ENCODE peak calls at places on chromosomes 13 and 19, in seven cellular contexts. O is suprapubic skin, I is transverse colon, B is astrocyte of the cerebellum, P is cardiac fibroblast, U is fibroblast of mammary gland, L is lower lobe of right lung. Y is an unnamed sample.

GRCh38 chr19:18418034-18418724 is 1.0 kb upstream of the SSBP4 start:
- DNase-seq in B (no peak), P (no peak), U (no peak), O (peak), I (no peak), L (peak), Y (no peak)

GRCh38 chr19:35354898-35355297 is 3.4 kb upstream of the FFAR3 start:
- DNase-seq in P (no peak), B (no peak), I (no peak), L (peak), U (no peak), O (peak), Y (no peak)

GRCh38 chr13:30107536-30108136 is 199.7 kb downstream of the KATNAL1 start:
- DNase-seq in B (no peak), I (peak), U (peak), L (peak), P (peak), O (no peak), Y (no peak)

GRCh38 chr13:96075953-96076543 is 13.9 kb upstream of the HS6ST3 start:
- DNase-seq in U (peak), B (no peak), I (no peak), L (no peak), O (no peak), P (peak), Y (peak)

GRCh38 chr13:29802621-29803020 is 47.8 kb downstream of the UBL3 start:
- DNase-seq in U (peak), P (peak), I (no peak), L (no peak), O (no peak), B (no peak), Y (peak)

GRCh38 chr13:30704596-30704995 is 30.7 kb upstream of the ALOX5AP start:
- DNase-seq in L (no peak), O (no peak), I (no peak), P (no peak), B (no peak), U (no peak), Y (no peak)

GRCh38 chr13:97018029-97018819 is 23.9 kb upstream of the OXGR1 start:
- DNase-seq in I (peak), U (peak), P (peak), L (no peak), B (peak), O (no peak), Y (peak)

GRCh38 chr19:41362143-41362847 is 1.7 kb downstream of the B9D2 start:
- DNase-seq in I (no peak), P (no peak), L (no peak), O (no peak), B (no peak), U (no peak), Y (no peak)

GRCh38 chr13:94112227-94112626 is 367.3 kb downstream of the DCT start:
- DNase-seq in U (peak), I (no peak), B (peak), L (no peak), O (no peak), P (peak), Y (peak)

GRCh38 chr19:2081873-2082810 is 14.0 kb downstream of the MOB3A start:
- DNase-seq in L (peak), O (no peak), I (peak), B (no peak), U (no peak), P (no peak), Y (no peak)

GRCh38 chr13:74288361-74288911 is 154.2 kb upstream of the KLF12 start:
- DNase-seq in I (peak), L (no peak), B (no peak), U (no peak), O (no peak), P (peak), Y (no peak)

GRCh38 chr13:39956036-39956435 is 300.6 kb downstream of the COG6 start:
- DNase-seq in O (no peak), B (no peak), L (no peak), P (no peak), U (no peak), I (no peak), Y (no peak)

GRCh38 chr13:83048419-83048818 is 833.9 kb downstream of the SLITRK1 start:
- DNase-seq in P (peak), U (peak), B (peak), I (no peak), O (no peak), L (no peak), Y (peak)

GRCh38 chr19:50007947-50008346 is 17.2 kb downstream of the VRK3 start:
- DNase-seq in U (no peak), B (no peak), P (no peak), L (no peak), O (no peak), I (no peak), Y (no peak)

GRCh38 chr19:23823952-23824389 is 65.3 kb upstream of the ZNF681 start:
- DNase-seq in U (peak), I (peak), O (no peak), P (peak), B (no peak), L (no peak), Y (peak)

GRCh38 chr13:46795321-46795720 is 1.6 kb downstream of the ESD start:
- DNase-seq in O (no peak), P (no peak), U (peak), I (no peak), L (no peak), B (no peak), Y (no peak)

GRCh38 chr13:111530137-111530536 is 209.7 kb downstream of the TEX29 start:
- DNase-seq in O (no peak), B (no peak), I (no peak), U (no peak), P (no peak), L (no peak), Y (no peak)

GRCh38 chr13:68369739-68370138 is 1139.6 kb upstream of the PCDH9 start:
- DNase-seq in U (no peak), L (no peak), P (no peak), I (no peak), O (no peak), B (peak), Y (no peak)

GRCh38 chr13:113791226-113791625 is 32.2 kb downstream of the TMEM255B start:
- DNase-seq in O (no peak), P (no peak), I (no peak), U (no peak), B (no peak), L (no peak), Y (no peak)

GRCh38 chr19:35773020-35773809 is 2.1 kb upstream of the ARHGAP33 start:
- DNase-seq in I (no peak), L (no peak), O (no peak), B (no peak), P (peak), U (peak), Y (peak)

GRCh38 chr13:80217614-80218456 is 123.1 kb downstream of the SPRY2 start:
- DNase-seq in I (no peak), B (no peak), U (no peak), P (peak), L (no peak), O (no peak), Y (peak)

GRCh38 chr19:39142655-39143054 is 17.1 kb downstream of the PAK4 start:
- DNase-seq in L (no peak), U (no peak), B (no peak), P (no peak), O (no peak), I (no peak), Y (no peak)

GRCh38 chr13:97356592-97356991 is 77.4 kb upstream of the RAP2A start:
- DNase-seq in P (no peak), L (no peak), U (no peak), O (no peak), I (no peak), B (no peak), Y (no peak)

GRCh38 chr19:340620-341385 is 3.8 kb downstream of the MIER2 start:
- DNase-seq in L (no peak), I (no peak), O (peak), U (no peak), B (no peak), P (no peak), Y (no peak)

GRCh38 chr19:18322318-18322758 is 538 bp downstream of the LSM4 start:
- DNase-seq in O (no peak), I (peak), L (peak), U (peak), P (peak), B (no peak), Y (peak)

GRCh38 chr19:709965-710714 is 1.4 kb downstream of the PALM start:
- DNase-seq in U (no peak), O (peak), L (no peak), P (no peak), B (no peak), I (no peak), Y (no peak)

GRCh38 chr13:113207890-113208423 is 512 bp downstream of the PCID2 start:
- DNase-seq in O (no peak), I (peak), P (peak), L (peak), B (no peak), U (peak), Y (peak)

GRCh38 chr13:43374621-43375020 is 351.2 kb downstream of the DNAJC15 start:
- DNase-seq in B (peak), I (no peak), U (peak), L (no peak), P (peak), O (no peak), Y (peak)

GRCh38 chr19:34482380-34483250 is 1.1 kb downstream of the WTIP start:
- DNase-seq in B (no peak), L (no peak), P (peak), O (peak), U (peak), I (no peak), Y (peak)

GRCh38 chr19:8517551-8518442 is 3.8 kb upstream of the ZNF414 start:
- DNase-seq in L (no peak), O (no peak), P (peak), B (no peak), U (peak), I (no peak), Y (peak)

GRCh38 chr13:27919299-27919933 is 384 bp upstream of the PDX1 start:
- DNase-seq in I (no peak), B (no peak), P (no peak), O (no peak), U (no peak), L (no peak), Y (no peak)

GRCh38 chr13:27918918-27919255 is 913 bp upstream of the PDX1 start:
- DNase-seq in U (no peak), O (no peak), P (no peak), B (no peak), I (no peak), L (no peak), Y (no peak)

GRCh38 chr13:27921421-27921960 is 1.7 kb downstream of the PDX1 start:
- DNase-seq in P (no peak), I (no peak), B (no peak), L (no peak), O (no peak), U (no peak), Y (no peak)

GRCh38 chr13:27920677-27921420 is 1.0 kb downstream of the PDX1 start:
- DNase-seq in I (no peak), L (no peak), U (peak), B (no peak), O (no peak), P (no peak), Y (peak)

GRCh38 chr13:27919934-27920676 is at the start of gene PDX1:
- DNase-seq in B (no peak), P (no peak), U (no peak), L (no peak), O (no peak), I (peak), Y (no peak)
- H3K4me3 ChIP-seq in B (peak), P (peak), U (no peak), L (peak), O (peak), I (peak), Y (no peak)

DNA sequence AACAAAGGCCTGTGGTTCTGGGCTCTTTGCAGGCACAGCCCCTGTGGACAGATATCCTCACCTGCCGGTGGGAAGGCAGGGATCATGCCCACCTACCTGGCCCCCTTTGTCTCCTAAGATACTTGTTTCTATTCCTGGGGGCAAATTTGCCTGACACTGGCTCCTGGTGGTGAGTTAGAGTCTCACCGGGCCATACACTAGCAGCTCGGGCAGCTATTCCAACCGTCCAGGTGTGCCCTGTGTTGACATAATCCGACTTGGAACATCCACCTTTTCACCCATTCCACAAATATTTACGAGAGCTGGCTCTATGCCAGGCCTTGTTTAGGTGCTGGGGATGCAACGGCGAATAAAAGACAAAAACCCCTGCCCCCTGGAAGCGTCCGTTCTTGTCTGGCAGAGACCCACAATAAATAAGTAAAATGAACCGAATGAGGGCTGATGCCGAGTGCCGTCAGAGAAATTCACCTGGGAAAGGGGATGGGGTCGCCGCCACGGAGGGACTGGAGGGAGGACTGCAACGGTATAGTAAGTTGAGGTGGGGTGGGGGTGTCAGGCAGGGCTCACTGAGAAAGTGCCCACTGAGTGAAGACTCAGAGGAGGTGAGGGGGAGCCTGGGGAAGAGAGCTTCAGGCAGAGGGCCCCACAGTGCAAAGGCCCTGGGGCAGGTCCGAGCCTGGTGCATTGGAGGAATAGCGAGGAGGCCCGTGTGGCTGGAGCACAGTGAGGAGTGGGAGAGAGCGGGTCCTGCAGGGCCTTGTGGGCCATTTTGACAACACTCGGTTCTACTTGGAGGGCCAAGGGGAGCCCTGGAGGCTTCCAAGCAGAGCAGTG is 43.2 kb upstream of the RANBP3 start:
- DNase-seq in L (peak), I (no peak), B (no peak), U (no peak), P (no peak), O (no peak), Y (no peak)
- TF ChIP-seq CTCF in L (no peak), I (peak), B (no peak), U (no peak), P (no peak), O (no peak), Y (peak)

DNA sequence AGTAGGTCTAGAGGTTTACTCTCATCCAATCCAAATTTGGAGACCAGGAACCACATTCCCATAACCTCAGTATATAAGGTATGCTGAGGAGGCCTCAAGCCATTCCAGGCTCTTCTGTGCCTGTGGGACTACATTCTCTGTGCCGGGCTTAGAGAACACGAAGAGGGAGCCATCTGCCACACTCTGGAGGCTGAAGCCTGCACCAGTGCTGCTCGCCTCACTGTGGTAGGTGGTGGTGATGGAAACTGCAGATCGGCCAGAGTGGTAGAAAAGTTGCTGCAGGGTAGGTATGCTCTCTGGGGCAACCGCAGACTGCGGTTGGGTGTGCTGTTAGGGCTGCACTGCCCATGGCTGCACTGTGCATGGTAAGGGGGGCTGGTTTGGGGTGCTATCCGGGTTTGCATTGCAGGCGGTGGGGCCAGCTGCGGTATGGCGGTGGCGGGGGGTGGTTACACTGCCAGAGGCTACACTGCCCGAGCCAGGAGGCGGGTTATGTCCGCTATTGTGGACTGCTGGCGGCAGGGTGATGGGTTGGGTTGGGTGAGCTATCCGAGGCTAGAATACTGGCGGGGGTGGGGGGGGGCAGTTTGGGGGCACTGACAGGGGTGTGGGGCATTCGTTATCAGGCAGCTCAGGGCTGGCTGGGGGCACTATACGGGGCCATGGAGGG is 145.0 kb downstream of the TNFRSF19 start:
- DNase-seq in B (no peak), O (no peak), P (no peak), L (no peak), U (no peak), I (no peak), Y (no peak)
- H3K4me3 ChIP-seq in B (no peak), O (no peak), P (no peak), L (no peak), U (no peak), I (no peak), Y (no peak)

DNA sequence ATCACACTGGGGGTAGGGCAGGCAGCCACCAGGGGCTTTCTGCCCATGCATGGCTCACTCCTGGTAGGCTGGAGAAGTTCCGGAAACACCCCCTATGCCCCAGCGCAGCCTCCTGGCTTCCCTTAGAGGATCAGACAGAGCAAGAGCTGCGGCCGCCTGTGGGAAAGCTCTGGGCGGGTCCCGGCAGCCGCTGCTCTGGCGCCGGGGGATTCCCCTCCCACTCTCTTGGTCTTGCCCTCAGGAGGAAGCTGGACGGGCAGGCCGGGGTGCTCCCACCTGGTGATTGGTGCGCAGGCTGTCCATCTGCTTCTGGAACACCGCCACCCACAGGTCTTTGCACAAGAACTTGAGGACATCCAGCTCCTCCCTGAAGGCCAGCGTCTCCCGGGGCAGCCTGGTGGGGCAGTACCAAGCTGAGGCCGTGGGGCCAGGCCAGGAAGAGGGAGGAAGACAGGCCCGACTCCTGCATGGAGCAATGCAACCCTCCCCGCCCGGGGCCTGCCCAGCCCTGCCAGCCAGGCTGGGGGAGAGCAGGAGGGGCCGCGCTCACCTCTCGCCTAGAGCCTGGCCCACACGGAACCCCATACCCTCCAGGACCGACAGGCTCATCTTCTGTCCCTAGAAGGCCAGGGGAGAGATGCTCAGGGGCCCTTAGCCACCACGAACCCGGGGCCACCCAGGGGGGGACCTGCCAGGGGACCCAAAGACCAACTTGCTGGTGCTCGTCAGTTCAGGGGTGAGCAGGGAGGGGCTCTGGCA is 4.0 kb upstream of the NKPD1 start:
- DNase-seq in P (peak), O (no peak), B (no peak), I (peak), U (peak), L (peak), Y (peak)
- TF ChIP-seq CTCF in P (no peak), O (no peak), B (no peak), I (no peak), U (no peak), L (no peak), Y (peak)

GRCh38 chr19:13556552-13556951 is 50.3 kb upstream of the CACNA1A start:
- DNase-seq in I (no peak), U (no peak), P (no peak), O (no peak), L (no peak), B (no peak), Y (no peak)

GRCh38 chr19:13553880-13554400 is 47.7 kb upstream of the CACNA1A start:
- DNase-seq in B (no peak), L (no peak), U (no peak), P (no peak), O (no peak), I (no peak), Y (no peak)

GRCh38 chr19:13561461-13561860 is 55.2 kb upstream of the CACNA1A start:
- DNase-seq in P (no peak), B (no peak), O (no peak), L (no peak), I (no peak), U (no peak), Y (no peak)

GRCh38 chr19:13554506-13555235 is 48.4 kb upstream of the CACNA1A start:
- DNase-seq in L (no peak), B (no peak), I (no peak), U (no peak), P (no peak), O (no peak), Y (no peak)

DNA sequence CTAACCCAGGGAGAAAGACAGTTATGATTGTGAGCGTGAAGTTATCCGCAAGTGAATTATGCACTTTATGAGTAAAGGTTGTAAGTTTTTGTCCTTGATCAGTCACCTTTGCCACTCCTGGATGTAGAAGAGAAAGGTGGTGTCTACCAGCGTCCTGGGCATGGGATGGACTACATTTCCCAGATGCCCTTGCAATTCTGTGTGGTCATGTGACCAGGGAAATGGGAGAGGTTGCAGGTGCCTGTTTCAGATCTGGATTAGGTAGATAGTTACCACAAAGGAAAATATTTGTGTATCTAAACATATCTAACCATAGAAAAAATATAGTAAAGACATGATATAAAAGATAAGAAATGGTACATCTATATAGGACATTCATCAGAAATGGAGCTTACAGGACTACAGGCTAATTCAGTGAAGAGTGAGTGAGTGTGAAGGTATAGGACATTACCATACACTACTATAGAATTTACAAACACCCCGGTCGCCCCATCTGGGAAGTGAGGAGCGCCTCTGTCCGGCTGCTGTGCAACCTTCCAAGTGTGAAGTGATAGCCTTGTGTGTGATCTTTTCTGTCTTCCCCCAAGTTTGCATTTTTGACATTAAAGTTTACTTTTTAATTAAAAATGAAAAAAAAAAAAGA is 51.6 kb upstream of the CACNA1A start:
- DNase-seq in P (no peak), I (peak), L (no peak), B (no peak), U (no peak), O (no peak), Y (no peak)
- H3K4me3 ChIP-seq in P (no peak), I (no peak), L (no peak), B (no peak), U (no peak), O (no peak), Y (no peak)